ENCODE peak calls at places on chromosomes 11 and 22, in four cellular contexts. One of them, this sample, is unnamed.

GRCh38 chr22:50601669-50602337 is 1.2 kb downstream of the MAPK8IP2 start:
- DNase-seq in activated naive CD4-positive, alpha-beta T cell treated with anti-CD3 and anti-CD28 coated beads, Interleukin-2, amount 50 U/mL, for 16 hours: no peak
- DNase-seq in ELF-1: no peak
- DNase-seq in HFFc6: no peak
- DNase-seq in this sample: no peak

GRCh38 chr22:21945453-21946261 is 7.0 kb downstream of the PPM1F start:
- DNase-seq in activated naive CD4-positive, alpha-beta T cell treated with anti-CD3 and anti-CD28 coated beads, Interleukin-2, amount 50 U/mL, for 16 hours: no peak
- DNase-seq in ELF-1: no peak
- DNase-seq in HFFc6: no peak
- DNase-seq in this sample: no peak

GRCh38 chr11:74397531-74398243 is 546 bp downstream of the PGM2L1 start:
- DNase-seq in activated naive CD4-positive, alpha-beta T cell treated with anti-CD3 and anti-CD28 coated beads, Interleukin-2, amount 50 U/mL, for 16 hours: peak; percentile 34
- DNase-seq in ELF-1: peak; percentile 63
- DNase-seq in HFFc6: no peak
- DNase-seq in this sample: peak; percentile 28

GRCh38 chr22:18968011-18968749 is 32.1 kb upstream of the PRODH start:
- DNase-seq in activated naive CD4-positive, alpha-beta T cell treated with anti-CD3 and anti-CD28 coated beads, Interleukin-2, amount 50 U/mL, for 16 hours: no peak
- DNase-seq in ELF-1: peak; percentile 44
- DNase-seq in HFFc6: peak; percentile 16
- DNase-seq in this sample: no peak

GRCh38 chr11:32088117-32088941 is 2.5 kb upstream of the RCN1 start:
- DNase-seq in activated naive CD4-positive, alpha-beta T cell treated with anti-CD3 and anti-CD28 coated beads, Interleukin-2, amount 50 U/mL, for 16 hours: peak; percentile 16
- DNase-seq in ELF-1: peak; percentile 14
- DNase-seq in HFFc6: peak; percentile 83
- DNase-seq in this sample: no peak

GRCh38 chr11:27139742-27140141 is 99.1 kb downstream of the BBOX1 start:
- DNase-seq in activated naive CD4-positive, alpha-beta T cell treated with anti-CD3 and anti-CD28 coated beads, Interleukin-2, amount 50 U/mL, for 16 hours: no peak
- DNase-seq in ELF-1: no peak
- DNase-seq in HFFc6: no peak
- DNase-seq in this sample: no peak

GRCh38 chr11:92180664-92181251 is 43.9 kb upstream of the FAT3 start:
- DNase-seq in activated naive CD4-positive, alpha-beta T cell treated with anti-CD3 and anti-CD28 coated beads, Interleukin-2, amount 50 U/mL, for 16 hours: no peak
- DNase-seq in ELF-1: no peak
- DNase-seq in HFFc6: peak; percentile 65
- DNase-seq in this sample: no peak

GRCh38 chr11:8196749-8197148 is 27.9 kb upstream of the RIC3 start:
- DNase-seq in activated naive CD4-positive, alpha-beta T cell treated with anti-CD3 and anti-CD28 coated beads, Interleukin-2, amount 50 U/mL, for 16 hours: no peak
- DNase-seq in ELF-1: no peak
- DNase-seq in HFFc6: no peak
- DNase-seq in this sample: no peak

GRCh38 chr11:129418039-129418438 is 42.4 kb downstream of the BARX2 start:
- DNase-seq in activated naive CD4-positive, alpha-beta T cell treated with anti-CD3 and anti-CD28 coated beads, Interleukin-2, amount 50 U/mL, for 16 hours: no peak
- DNase-seq in ELF-1: no peak
- DNase-seq in HFFc6: no peak
- DNase-seq in this sample: peak; percentile 53